ENCODE peak calls at places on chromosomes 3 and 15, in eight cellular contexts. B is cardiac fibroblast; J is RWPE1; C is T-cell; G is natural killer cell treated with Interleukin-12 subunit alpha and Interleukin-12 subunit beta and Interleukin-15 and Interleukin-18, amount 100 ng/mL, for 72 hours; N is kidney tubule cell; R is SK-N-DZ; K is non-pigmented ciliary epithelial cell. A is an unnamed sample.

GRCh38 chr3:15007681-15008141 is 57.4 kb downstream of the MRPS25 start:
- DNase-seq in B (peak; percentile 84), J (no peak), C (no peak), G (no peak), N (no peak), R (no peak), K (peak; percentile 72), A (no peak)

GRCh38 chr3:134423153-134423552 is 48.9 kb upstream of the AMOTL2 start:
- DNase-seq in B (peak; percentile 15), J (no peak), C (no peak), G (no peak), N (no peak), R (peak; percentile 69), K (no peak), A (peak; percentile 32)

GRCh38 chr3:19256313-19256712 is 108.0 kb downstream of the KCNH8 start:
- DNase-seq in B (no peak), J (no peak), C (no peak), G (no peak), N (no peak), R (peak; percentile 27), K (no peak), A (no peak)

GRCh38 chr15:60512937-60513336 is 34.0 kb upstream of the ICE2 start:
- DNase-seq in B (no peak), J (no peak), C (no peak), G (no peak), N (no peak), R (no peak), K (no peak), A (no peak)

GRCh38 chr3:183710231-183710630 is 12.6 kb downstream of the YEATS2 start:
- DNase-seq in B (no peak), J (no peak), C (no peak), G (no peak), N (no peak), R (no peak), K (no peak), A (no peak)

GRCh38 chr3:172648736-172649135 is 62.1 kb downstream of the NCEH1 start:
- DNase-seq in B (peak; percentile 68), J (no peak), C (no peak), G (no peak), N (no peak), R (no peak), K (no peak), A (no peak)

GRCh38 chr3:108486272-108486787 is 24.1 kb downstream of the MYH15 start:
- DNase-seq in B (no peak), J (no peak), C (no peak), G (no peak), N (no peak), R (peak; percentile 68), K (no peak), A (no peak)

GRCh38 chr15:66835558-66835878 is 133.5 kb downstream of the SMAD6 start:
- DNase-seq in B (peak; percentile 65), J (no peak), C (no peak), G (no peak), N (no peak), R (no peak), K (no peak), A (no peak)

GRCh38 chr3:30626443-30627181 is 20.2 kb downstream of the TGFBR2 start:
- DNase-seq in B (peak; percentile 59), J (no peak), C (no peak), G (no peak), N (peak; percentile 45), R (peak; percentile 44), K (peak; percentile 55), A (peak; percentile 30)

GRCh38 chr3:197511130-197511529 is 44.6 kb downstream of the BDH1 start:
- DNase-seq in B (no peak), J (no peak), C (no peak), G (no peak), N (peak; percentile 79), R (no peak), K (no peak), A (peak; percentile 44)

GRCh38 chr3:38662544-38662943 is 13.1 kb upstream of the SCN5A start:
- DNase-seq in B (peak; percentile 51), J (no peak), C (no peak), G (no peak), N (peak; percentile 75), R (peak; percentile 60), K (peak; percentile 8), A (peak; percentile 26)

GRCh38 chr3:64686446-64686908 is 1.3 kb downstream of the ADAMTS9 start:
- DNase-seq in B (no peak), J (no peak), C (no peak), G (no peak), N (peak; percentile 81), R (peak; percentile 46), K (no peak), A (peak; percentile 70)

GRCh38 chr15:69080203-69080957 is 65.9 kb downstream of the NOX5 start:
- DNase-seq in B (peak; percentile 63), J (peak; percentile 46), C (no peak), G (no peak), N (peak; percentile 50), R (no peak), K (no peak), A (peak; percentile 86)

GRCh38 chr3:36893137-36893557 is 51.7 kb downstream of the TRANK1 start:
- DNase-seq in B (peak; percentile 88), J (no peak), C (peak; percentile 44), G (no peak), N (peak; percentile 88), R (no peak), K (peak; percentile 53), A (no peak)

GRCh38 chr3:189233225-189233858 is 61.6 kb downstream of the TPRG1 start:
- DNase-seq in B (peak; percentile 78), J (peak; percentile 79), C (no peak), G (no peak), N (peak; percentile 66), R (peak; percentile 78), K (peak; percentile 28), A (peak; percentile 55)

GRCh38 chr15:66654718-66655375 is 47.2 kb upstream of the SMAD6 start:
- DNase-seq in B (no peak), J (no peak), C (peak; percentile 28), G (peak; percentile 61), N (no peak), R (no peak), K (no peak), A (no peak)

GRCh38 chr15:96321422-96322391 is 8.8 kb upstream of the NR2F2 start:
- DNase-seq in B (peak; percentile 48), J (no peak), C (no peak), G (no peak), N (peak; percentile 64), R (no peak), K (no peak), A (no peak)

GRCh38 chr3:172208586-172209332 is 169.4 kb downstream of the FNDC3B start:
- DNase-seq in B (no peak), J (no peak), C (no peak), G (no peak), N (peak; percentile 31), R (no peak), K (no peak), A (no peak)

GRCh38 chr3:17979248-17979647 is 236.8 kb upstream of the TBC1D5 start:
- DNase-seq in B (peak; percentile 3), J (no peak), C (no peak), G (no peak), N (no peak), R (no peak), K (no peak), A (no peak)

GRCh38 chr15:97425596-97425995 is 534.9 kb upstream of the ARRDC4 start:
- DNase-seq in B (no peak), J (no peak), C (no peak), G (no peak), N (no peak), R (no peak), K (no peak), A (peak; percentile 5)

GRCh38 chr3:59644479-59645075 is 594.8 kb upstream of the CFAP20DC start:
- DNase-seq in B (no peak), J (no peak), C (no peak), G (no peak), N (no peak), R (no peak), K (no peak), A (no peak)

GRCh38 chr3:42659451-42660130 is 6.1 kb downstream of the ZBTB47 start:
- DNase-seq in B (no peak), J (no peak), C (no peak), G (no peak), N (no peak), R (no peak), K (no peak), A (no peak)

GRCh38 chr15:26298666-26299065 is 435.5 kb upstream of the ATP10A start:
- DNase-seq in B (no peak), J (no peak), C (no peak), G (no peak), N (no peak), R (no peak), K (no peak), A (no peak)

GRCh38 chr3:156433138-156433537 is 121.8 kb downstream of the SSR3 start:
- DNase-seq in B (peak; percentile 70), J (no peak), C (no peak), G (no peak), N (no peak), R (no peak), K (no peak), A (no peak)

GRCh38 chr15:88989578-88989977 is 76.4 kb upstream of the MFGE8 start:
- DNase-seq in B (peak; percentile 39), J (no peak), C (no peak), G (no peak), N (peak; percentile 63), R (no peak), K (peak; percentile 45), A (peak; percentile 66)

GRCh38 chr15:92273286-92273685 is 120.4 kb upstream of the ST8SIA2 start:
- DNase-seq in B (no peak), J (no peak), C (no peak), G (no peak), N (no peak), R (peak; percentile 73), K (no peak), A (no peak)

GRCh38 chr15:45522931-45523331 is 376 bp upstream of the SLC30A4 start:
- DNase-seq in B (peak; percentile 49), J (peak; percentile 42), C (no peak), G (no peak), N (no peak), R (peak; percentile 25), K (no peak), A (no peak)

GRCh38 chr3:67853520-67853919 is 199.1 kb upstream of the SUCLG2 start:
- DNase-seq in B (no peak), J (no peak), C (no peak), G (no peak), N (peak; percentile 26), R (no peak), K (no peak), A (no peak)

GRCh38 chr3:186772281-186772885 is 11.0 kb upstream of the EIF4A2 start:
- DNase-seq in B (no peak), J (no peak), C (no peak), G (no peak), N (no peak), R (peak; percentile 49), K (no peak), A (no peak)

GRCh38 chr3:125194061-125194848 is 18.3 kb downstream of the SLC12A8 start:
- DNase-seq in B (no peak), J (peak; percentile 53), C (no peak), G (no peak), N (peak; percentile 73), R (no peak), K (no peak), A (no peak)

GRCh38 chr3:89261673-89262072 is 154.3 kb downstream of the EPHA3 start:
- DNase-seq in B (no peak), J (no peak), C (no peak), G (no peak), N (no peak), R (no peak), K (no peak), A (no peak)

GRCh38 chr15:72774696-72775383 is 8.7 kb downstream of the ADPGK start:
- DNase-seq in B (no peak), J (no peak), C (no peak), G (no peak), N (no peak), R (no peak), K (no peak), A (no peak)

GRCh38 chr3:185200639-185201038 is 47.8 kb upstream of the C3orf70 start:
- DNase-seq in B (peak; percentile 65), J (peak; percentile 87), C (no peak), G (no peak), N (peak; percentile 64), R (no peak), K (peak; percentile 51), A (no peak)

GRCh38 chr15:49468440-49468839 is 45.4 kb downstream of the FGF7 start:
- DNase-seq in B (peak; percentile 26), J (no peak), C (no peak), G (no peak), N (no peak), R (no peak), K (no peak), A (no peak)

A was measured in Caki2.